ENCODE peak calls at places on chromosome 22, in six cellular contexts. N is IMR-90, B is trophoblast cell, A is neuronal stem cell, I is H1, Y is H9. D is an unnamed sample.

GRCh38 chr22:28949788-28950187 is 66.4 kb downstream of the ZNRF3 start:
- DNase-seq in I (no peak), A (no peak), Y (no peak), N (peak; percentile 67), B (peak; percentile 74), D (no peak)

GRCh38 chr22:24411256-24412004 is 16.0 kb upstream of the ADORA2A start:
- DNase-seq in A (no peak), B (no peak), Y (no peak), I (no peak), N (no peak), D (no peak)

GRCh38 chr22:48754611-48755331 is 1072.9 kb downstream of the BRD1 start:
- DNase-seq in B (no peak), A (no peak), I (no peak), N (no peak), Y (no peak), D (no peak)

GRCh38 chr22:48937032-48937639 is 890.5 kb downstream of the BRD1 start:
- DNase-seq in B (no peak), N (no peak), A (no peak), Y (no peak), I (no peak), D (no peak)

GRCh38 chr22:33864723-33865130 is 55.5 kb downstream of the LARGE1 start:
- DNase-seq in N (peak; percentile 36), Y (no peak), I (no peak), B (no peak), A (no peak), D (peak; percentile 75)

GRCh38 chr22:49307071-49307830 is 520.4 kb downstream of the BRD1 start:
- DNase-seq in B (no peak), N (no peak), Y (peak; percentile 18), A (no peak), I (no peak), D (no peak)

GRCh38 chr22:30575011-30575671 is 676 bp upstream of the GAL3ST1 start:
- DNase-seq in I (no peak), N (peak; percentile 70), B (peak; percentile 85), A (no peak), Y (peak; percentile 53), D (peak; percentile 17)

GRCh38 chr22:29617922-29618629 is 14.6 kb downstream of the NF2 start:
- DNase-seq in Y (no peak), B (peak; percentile 38), I (no peak), A (no peak), N (peak; percentile 68), D (peak; percentile 54)

GRCh38 chr22:45769569-45770210 is 98.1 kb downstream of the ATXN10 start:
- DNase-seq in I (no peak), N (peak; percentile 31), A (no peak), Y (no peak), B (no peak), D (no peak)

GRCh38 chr22:19291218-19291579 is 320 bp downstream of the CLTCL1 start:
- DNase-seq in N (no peak), B (no peak), I (no peak), A (no peak), Y (peak; percentile 32), D (no peak)

GRCh38 chr22:43829904-43830851 is 18.1 kb upstream of the EFCAB6 start:
- DNase-seq in A (no peak), B (no peak), N (peak; percentile 54), Y (no peak), I (no peak), D (no peak)

GRCh38 chr22:42180349-42180842 is 49.8 kb upstream of the CYP2D6 start:
- DNase-seq in A (no peak), B (no peak), I (no peak), N (peak; percentile 34), Y (no peak), D (no peak)

GRCh38 chr22:39519681-39520053 is 695 bp upstream of the ATF4 start:
- DNase-seq in A (no peak), I (no peak), N (no peak), B (no peak), Y (peak; percentile 65), D (peak; percentile 77)

GRCh38 chr22:21032843-21033688 is 705 bp upstream of the SLC7A4 start:
- DNase-seq in B (peak; percentile 77), A (peak; percentile 26), Y (no peak), I (no peak), N (no peak), D (no peak)

GRCh38 chr22:30867746-30868662 is 100.6 kb downstream of the MORC2 start:
- DNase-seq in B (no peak), I (no peak), N (no peak), A (no peak), Y (peak; percentile 24), D (no peak)

GRCh38 chr22:44620129-44620840 is 81.7 kb upstream of the PRR5 start:
- DNase-seq in N (peak; percentile 50), A (peak; percentile 89), Y (peak; percentile 87), B (peak; percentile 26), I (peak; percentile 36), D (peak; percentile 86)

GRCh38 chr22:24683671-24684070 is 80.7 kb downstream of the GGT1 start:
- DNase-seq in Y (no peak), I (no peak), A (no peak), B (peak; percentile 9), N (peak; percentile 90), D (peak; percentile 79)

GRCh38 chr22:29427176-29427760 is 11.1 kb upstream of the RFPL1 start:
- DNase-seq in A (no peak), B (no peak), I (no peak), Y (no peak), N (no peak), D (no peak)

GRCh38 chr22:29031236-29031982 is 30.2 kb downstream of the C22orf31 start:
- DNase-seq in Y (peak; percentile 74), B (peak; percentile 55), N (peak; percentile 98), A (peak; percentile 55), I (peak; percentile 47), D (peak; percentile 100)

GRCh38 chr22:20130319-20130718 is 1.3 kb upstream of the ZDHHC8 start:
- DNase-seq in A (no peak), I (no peak), Y (no peak), B (no peak), N (no peak), D (no peak)

GRCh38 chr22:22959147-22959827 is 71.7 kb downstream of the IGLL5 start:
- DNase-seq in A (peak; percentile 76), I (no peak), B (peak; percentile 85), Y (peak; percentile 73), N (peak; percentile 66), D (peak; percentile 31)
- H2AFZ ChIP-seq in A (no peak overlapping the region), I (peak overlapping the region; percentile 97), B (no peak overlapping the region), Y (no peak overlapping the region), N (no peak overlapping the region), D (no peak overlapping the region)

GRCh38 chr22:25930083-25930482 is 188.1 kb downstream of the MYO18B start:
- DNase-seq in B (no peak), N (no peak), Y (no peak), I (no peak), A (no peak), D (no peak)
- H2BK5ac ChIP-seq in B (no peak overlapping the region), N (no peak overlapping the region), Y (no peak overlapping the region), I (peak overlapping the region; percentile 28), A (no peak overlapping the region), D (no peak overlapping the region)

GRCh38 chr22:35393116-35394010 is 6.6 kb upstream of the MCM5 start:
- DNase-seq in I (no peak), A (no peak), B (no peak), N (no peak), Y (no peak), D (no peak)

GRCh38 chr22:35394011-35394312 is 6.0 kb upstream of the MCM5 start:
- DNase-seq in I (no peak), B (no peak), Y (no peak), N (no peak), A (no peak), D (no peak)

GRCh38 chr22:35390933-35391332 is 9.0 kb upstream of the MCM5 start:
- DNase-seq in B (no peak), I (no peak), A (no peak), Y (no peak), N (no peak), D (no peak)

GRCh38 chr22:35394810-35395563 is 5.0 kb upstream of the MCM5 start:
- DNase-seq in A (no peak), I (no peak), N (no peak), Y (no peak), B (peak; percentile 52), D (no peak)

GRCh38 chr22:35392357-35392756 is 7.6 kb upstream of the MCM5 start:
- DNase-seq in Y (no peak), I (no peak), N (no peak), A (no peak), B (no peak), D (no peak)
- H2AFZ ChIP-seq in Y (no peak overlapping the region), I (no peak overlapping the region), N (no peak overlapping the region), A (no peak overlapping the region), B (no peak overlapping the region), D (no peak overlapping the region)

GRCh38 chr22:47739216-47739615 is 976.8 kb downstream of the TBC1D22A start:
- DNase-seq in N (no peak), A (no peak), B (no peak), Y (no peak), I (no peak), D (no peak)
- H2BK5ac ChIP-seq in N (no peak overlapping the region), A (no peak overlapping the region), B (no peak overlapping the region), Y (no peak overlapping the region), I (no peak overlapping the region), D (no peak overlapping the region)

GRCh38 chr22:35685731-35686130 is 31.9 kb upstream of the APOL5 start:
- DNase-seq in B (peak; percentile 33), I (no peak), N (peak; percentile 50), A (no peak), Y (no peak), D (no peak)
- H2AFZ ChIP-seq in B (no peak overlapping the region), I (no peak overlapping the region), N (peak overlapping the region; percentile 9), A (no peak overlapping the region), Y (no peak overlapping the region), D (no peak overlapping the region)

GRCh38 chr22:38317237-38317994 is at the start of gene CSNK1E:
- DNase-seq in A (peak; percentile 69), N (peak; percentile 33), I (no peak), Y (peak; percentile 79), B (peak; percentile 69), D (peak; percentile 73)
- H2BK5ac ChIP-seq in A (peak within 1 kb of the TSS; percentile 85), N (peak within 1 kb of the TSS; percentile 99), I (peak within 1 kb of the TSS; percentile 84), Y (no peak within 1 kb of the TSS), B (peak within 1 kb of the TSS; percentile 85), D (peak within 1 kb of the TSS; percentile 98)

GRCh38 chr22:17349172-17349571 is 20.1 kb upstream of the CECR2 start:
- DNase-seq in I (no peak), Y (no peak), A (no peak), B (no peak), N (no peak), D (no peak)
- H2AFZ ChIP-seq in I (peak overlapping the region; percentile 47), Y (no peak overlapping the region), A (peak overlapping the region; percentile 7), B (no peak overlapping the region), N (no peak overlapping the region), D (no peak overlapping the region)